ENCODE peak calls at places on chromosomes 5 and 9, in nine cellular contexts. Y, D, U, E, H, C, V, I and Q are unnamed samples.
A peak's percentile ranks its signal among the peaks of the same experiment; 100 is the strongest.

GRCh38 chr9:18268381-18268780 is 205.6 kb upstream of the ADAMTSL1 start:
- DNase-seq in Y (no peak), D (peak; percentile 32), U (no peak), E (no peak), H (no peak), C (no peak), V (no peak), I (no peak), Q (no peak)

GRCh38 chr9:33950371-33950770 is 98.3 kb downstream of the UBAP2 start:
- DNase-seq in Y (no peak), D (no peak), U (no peak), E (no peak), H (no peak), C (no peak), V (no peak), I (no peak), Q (no peak)

GRCh38 chr5:122182491-122182921 is 53.2 kb downstream of the ZNF474 start:
- DNase-seq in Y (no peak), D (peak; percentile 51), U (peak; percentile 44), E (peak; percentile 50), H (no peak), C (peak; percentile 80), V (no peak), I (no peak), Q (no peak)

GRCh38 chr5:19625562-19625961 is 362.4 kb downstream of the CDH18 start:
- DNase-seq in Y (no peak), D (no peak), U (no peak), E (no peak), H (no peak), C (no peak), V (no peak), I (no peak), Q (no peak)

GRCh38 chr9:6383551-6384225 is 29.3 kb upstream of the UHRF2 start:
- DNase-seq in Y (no peak), D (no peak), U (no peak), E (no peak), H (no peak), C (no peak), V (no peak), I (no peak), Q (no peak)

GRCh38 chr9:15246688-15247087 is 60.3 kb downstream of the TTC39B start:
- DNase-seq in Y (no peak), D (no peak), U (no peak), E (no peak), H (no peak), C (no peak), V (no peak), I (no peak), Q (no peak)

GRCh38 chr5:109866051-109866450 is 176.3 kb downstream of the MAN2A1 start:
- DNase-seq in Y (no peak), D (no peak), U (no peak), E (no peak), H (no peak), C (no peak), V (no peak), I (no peak), Q (no peak)

GRCh38 chr9:17422994-17423680 is 155.7 kb upstream of the SH3GL2 start:
- DNase-seq in Y (no peak), D (no peak), U (no peak), E (peak; percentile 35), H (no peak), C (no peak), V (no peak), I (no peak), Q (no peak)

GRCh38 chr5:72647806-72648205 is 140.6 kb upstream of the ZNF366 start:
- DNase-seq in Y (peak; percentile 14), D (no peak), U (no peak), E (peak; percentile 21), H (peak; percentile 14), C (no peak), V (no peak), I (no peak), Q (no peak)

GRCh38 chr5:172573986-172574844 is 66.8 kb upstream of the NEURL1B start:
- DNase-seq in Y (no peak), D (no peak), U (no peak), E (no peak), H (no peak), C (no peak), V (no peak), I (no peak), Q (no peak)

GRCh38 chr9:72791436-72791835 is 161.4 kb downstream of the ALDH1A1 start:
- DNase-seq in Y (no peak), D (no peak), U (no peak), E (no peak), H (no peak), C (no peak), V (no peak), I (no peak), Q (no peak)

GRCh38 chr5:168086104-168086610 is 205.3 kb upstream of the WWC1 start:
- DNase-seq in Y (peak; percentile 69), D (peak; percentile 27), U (no peak), E (peak; percentile 26), H (peak; percentile 25), C (peak; percentile 74), V (no peak), I (no peak), Q (peak; percentile 16)

GRCh38 chr9:33184947-33185346 is 17.8 kb upstream of the B4GALT1 start:
- DNase-seq in Y (peak; percentile 42), D (no peak), U (no peak), E (no peak), H (no peak), C (no peak), V (no peak), I (no peak), Q (no peak)

GRCh38 chr9:89463986-89464901 is 33.7 kb downstream of the SEMA4D start:
- DNase-seq in Y (no peak), D (no peak), U (peak; percentile 37), E (no peak), H (no peak), C (peak; percentile 70), V (no peak), I (peak; percentile 86), Q (no peak)

GRCh38 chr5:73994963-73995362 is 369.0 kb downstream of the ARHGEF28 start:
- DNase-seq in Y (no peak), D (peak; percentile 32), U (no peak), E (no peak), H (no peak), C (no peak), V (no peak), I (no peak), Q (no peak)

GRCh38 chr5:90689064-90689463 is 130.5 kb downstream of the ADGRV1 start:
- DNase-seq in Y (no peak), D (peak; percentile 52), U (no peak), E (no peak), H (no peak), C (no peak), V (no peak), I (no peak), Q (no peak)

GRCh38 chr9:35067056-35067455 is 5.4 kb downstream of the VCP start:
- DNase-seq in Y (no peak), D (no peak), U (no peak), E (no peak), H (no peak), C (no peak), V (no peak), I (no peak), Q (no peak)

GRCh38 chr5:42586625-42587024 is 163.4 kb downstream of the GHR start:
- DNase-seq in Y (no peak), D (no peak), U (no peak), E (no peak), H (no peak), C (no peak), V (no peak), I (no peak), Q (no peak)

GRCh38 chr9:124015091-124015660 is 3.6 kb downstream of the LHX2 start:
- DNase-seq in Y (no peak), D (peak; percentile 73), U (no peak), E (no peak), H (no peak), C (no peak), V (no peak), I (no peak), Q (no peak)

GRCh38 chr5:17412760-17413671 is 85.0 kb upstream of the TAF11L2 start:
- DNase-seq in Y (peak; percentile 42), D (no peak), U (no peak), E (no peak), H (peak; percentile 33), C (no peak), V (no peak), I (no peak), Q (no peak)

GRCh38 chr9:112473986-112474385 is 12.6 kb upstream of the KIAA1958 start:
- DNase-seq in Y (no peak), D (no peak), U (no peak), E (no peak), H (no peak), C (no peak), V (no peak), I (no peak), Q (no peak)

GRCh38 chr5:98774192-98775046 is 956 bp downstream of the RGMB start:
- DNase-seq in Y (peak; percentile 63), D (peak; percentile 85), U (peak; percentile 66), E (peak; percentile 53), H (peak; percentile 75), C (peak; percentile 57), V (peak; percentile 37), I (peak; percentile 44), Q (peak; percentile 61)

GRCh38 chr5:56625577-56625976 is 189.8 kb upstream of the MAP3K1 start:
- DNase-seq in Y (peak; percentile 24), D (no peak), U (no peak), E (no peak), H (no peak), C (no peak), V (no peak), I (no peak), Q (no peak)